ENCODE peak calls at places on chromosomes 5 and 9, in six cellular contexts. D is H1, Z is GM12892, I is HepG2, O is GM12878, E is K562. A is an unnamed sample.

GRCh38 chr9:91328186-91328585 is 33.5 kb downstream of the AUH start:
- DNase-seq in D (no peak), Z (no peak), I (no peak), O (no peak), E (no peak), A (no peak)

GRCh38 chr9:79656127-79656526 is 84.4 kb downstream of the TLE4 start:
- DNase-seq in D (no peak), Z (no peak), I (no peak), O (no peak), E (no peak), A (no peak)

GRCh38 chr5:154406231-154406630 is 39.6 kb upstream of the SAP30L start:
- DNase-seq in D (no peak), Z (no peak), I (no peak), O (no peak), E (no peak), A (no peak)

GRCh38 chr9:133362359-133363044 is 6.2 kb downstream of the SURF2 start:
- DNase-seq in D (no peak), Z (no peak), I (no peak), O (no peak), E (no peak), A (no peak)

GRCh38 chr9:108743901-108744371 is 111.8 kb downstream of the ACTL7B start:
- DNase-seq in D (no peak), Z (no peak), I (peak), O (no peak), E (no peak), A (no peak)

GRCh38 chr9:36049408-36049807 is 12.7 kb downstream of the RECK start:
- DNase-seq in D (no peak), Z (no peak), I (no peak), O (no peak), E (no peak), A (no peak)

GRCh38 chr5:32628049-32628803 is 42.9 kb downstream of the SUB1 start:
- DNase-seq in D (no peak), Z (no peak), I (peak), O (no peak), E (no peak), A (no peak)

GRCh38 chr9:97570899-97571298 is 62.3 kb downstream of the TSTD2 start:
- DNase-seq in D (peak), Z (no peak), I (no peak), O (no peak), E (no peak), A (no peak)

GRCh38 chr9:77857513-77858298 is 173.9 kb downstream of the GNAQ start:
- DNase-seq in D (no peak), Z (no peak), I (no peak), O (no peak), E (no peak), A (no peak)
- TF ChIP-seq TAF1 in D (no peak), Z (no peak), I (no peak), O (no peak), E (no peak), A (no peak)

GRCh38 chr9:131395027-131395744 is 1.3 kb downstream of the PRRC2B start:
- DNase-seq in D (peak), Z (peak), I (no peak), O (peak), E (peak), A (peak)

GRCh38 chr9:131395745-131396479 is 2.0 kb downstream of the PRRC2B start:
- DNase-seq in D (no peak), Z (no peak), I (no peak), O (no peak), E (peak), A (no peak)

GRCh38 chr9:131391504-131391903 is 2.4 kb upstream of the PRRC2B start:
- DNase-seq in D (no peak), Z (no peak), I (no peak), O (no peak), E (peak), A (no peak)

GRCh38 chr9:131394464-131395026 is 659 bp downstream of the PRRC2B start:
- DNase-seq in D (peak), Z (peak), I (no peak), O (no peak), E (peak), A (peak)

GRCh38 chr9:131393622-131394463 is at the start of gene PRRC2B:
- DNase-seq in D (peak), Z (peak), I (peak), O (no peak), E (peak), A (peak)
- TF ChIP-seq POLR2A in D (peak), Z (peak), I (peak), O (peak), E (no peak), A (peak)

DNA sequence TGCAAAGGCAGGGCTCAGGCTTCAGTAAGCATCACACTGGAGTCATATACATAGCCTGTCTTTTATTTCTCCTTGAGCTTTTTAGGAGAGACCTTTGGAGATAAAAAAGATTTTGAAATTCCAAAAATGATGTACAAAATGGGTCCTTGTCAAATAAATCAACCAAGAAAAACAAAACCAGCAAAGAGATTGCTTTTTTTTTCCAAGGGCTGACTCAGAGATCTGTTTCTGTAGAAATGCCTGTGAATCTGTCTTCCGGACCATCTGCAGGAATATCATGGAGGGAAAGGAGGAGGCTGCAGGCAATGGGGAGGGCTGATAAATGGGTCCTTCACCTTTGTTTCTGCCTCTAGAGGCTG is 77.4 kb downstream of the SLIT3 start:
- DNase-seq in D (no peak), Z (no peak), I (no peak), O (no peak), E (no peak), A (no peak)
- TF ChIP-seq TAF1 in D (no peak), Z (no peak), I (no peak), O (no peak), E (no peak), A (no peak)

DNA sequence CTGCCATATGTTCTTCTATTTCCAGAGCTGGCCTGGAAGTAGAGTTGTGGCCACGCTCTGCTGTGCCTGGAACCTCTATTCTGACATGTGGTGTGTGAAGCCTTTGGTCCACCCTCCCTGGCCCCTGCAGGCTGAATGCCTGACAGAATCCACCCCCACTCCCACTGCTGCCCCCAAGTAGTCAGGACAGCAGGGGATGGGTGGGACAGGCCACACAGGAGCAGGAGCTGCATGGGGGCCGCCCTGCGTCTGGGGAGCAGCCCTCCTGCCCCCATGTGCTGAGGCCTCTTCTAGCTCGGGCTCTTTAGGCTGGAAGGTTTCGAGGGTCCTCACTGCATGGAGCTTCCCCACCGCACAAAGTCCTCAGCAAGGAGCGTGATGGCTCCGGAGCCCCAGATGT is 32.6 kb upstream of the IRX4 start:
- DNase-seq in D (no peak), Z (no peak), I (no peak), O (no peak), E (no peak), A (no peak)
- TF ChIP-seq POLR2A in D (no peak), Z (no peak), I (no peak), O (no peak), E (no peak), A (no peak)

DNA sequence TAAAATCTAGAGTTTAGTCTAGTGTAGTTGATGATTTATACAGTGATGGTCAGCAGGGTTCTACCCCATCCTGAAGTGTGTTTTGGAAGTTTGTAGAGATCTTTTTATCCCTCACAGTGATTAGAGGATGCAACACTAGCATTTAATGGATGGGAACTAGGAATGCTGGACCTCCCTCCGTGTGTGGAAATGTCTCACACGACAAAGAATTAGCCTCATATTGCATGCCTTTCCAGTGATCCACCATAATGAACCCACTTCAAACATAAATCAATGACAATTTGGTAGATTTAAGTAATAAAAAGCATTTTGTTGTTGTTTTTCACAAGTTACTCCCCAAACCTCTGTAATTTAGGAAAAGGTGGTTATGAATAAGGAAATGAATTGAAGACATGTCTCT is 82.5 kb upstream of the LMNB1 start:
- DNase-seq in D (no peak), Z (no peak), I (no peak), O (no peak), E (no peak), A (no peak)
- TF ChIP-seq TAF1 in D (no peak), Z (no peak), I (no peak), O (no peak), E (no peak), A (no peak)

GRCh38 chr5:61330341-61330878 is 1.6 kb upstream of the ZSWIM6 start:
- DNase-seq in D (peak), Z (no peak), I (peak), O (no peak), E (peak), A (no peak)
- TF ChIP-seq POLR2A in D (no peak), Z (no peak), I (no peak), O (no peak), E (no peak), A (no peak)